ENCODE peak calls at places on chromosome 1, in four cellular contexts. O is A549, L is WTC11, I is K562. R is an unnamed sample.

GRCh38 chr1:183355797-183356196 is 62.4 kb downstream of the NMNAT2 start:
- DNase-seq in I (no peak), O (no peak), L (no peak), R (no peak)

GRCh38 chr1:6508154-6508875 is 16.8 kb upstream of the PLEKHG5 start:
- DNase-seq in I (no peak), O (no peak), L (no peak), R (no peak)

GRCh38 chr1:167548059-167548932 is 5.3 kb downstream of the CREG1 start:
- DNase-seq in O (peak; percentile 15), I (peak; percentile 87), L (no peak), R (no peak)

GRCh38 chr1:185939142-185939541 is 205.0 kb downstream of the HMCN1 start:
- DNase-seq in O (no peak), L (no peak), I (no peak), R (no peak)

GRCh38 chr1:10755977-10756521 is 40.4 kb downstream of the CASZ1 start:
- DNase-seq in O (no peak), L (no peak), I (peak; percentile 34), R (no peak)

GRCh38 chr1:50972766-50973165 is 2.7 kb downstream of the CDKN2C start:
- DNase-seq in I (no peak), O (no peak), L (no peak), R (no peak)

GRCh38 chr1:203682401-203683383 is 56.1 kb downstream of the ATP2B4 start:
- DNase-seq in I (peak; percentile 77), L (peak; percentile 33), O (no peak), R (peak; percentile 84)

GRCh38 chr1:36446261-36446660 is 4.0 kb downstream of the OSCP1 start:
- DNase-seq in L (peak; percentile 62), I (peak; percentile 83), O (no peak), R (peak; percentile 34)

GRCh38 chr1:95723346-95723745 is 489.3 kb downstream of the RWDD3 start:
- DNase-seq in L (no peak), I (no peak), O (no peak), R (no peak)

GRCh38 chr1:25519624-25520023 is 23.8 kb upstream of the LDLRAP1 start:
- DNase-seq in O (no peak), I (no peak), L (no peak), R (no peak)

GRCh38 chr1:56095924-56096655 is 483.3 kb downstream of the PLPP3 start:
- DNase-seq in L (no peak), I (no peak), O (no peak), R (no peak)

GRCh38 chr1:63557365-63557987 is 34.2 kb downstream of the EFCAB7 start:
- DNase-seq in O (no peak), I (peak; percentile 50), L (peak; percentile 52), R (peak; percentile 24)

GRCh38 chr1:173056355-173056754 is 5.6 kb upstream of the TNFSF18 start:
- DNase-seq in L (no peak), I (no peak), O (no peak), R (no peak)

GRCh38 chr1:173052681-173053196 is 2.0 kb upstream of the TNFSF18 start:
- DNase-seq in L (no peak), O (no peak), I (no peak), R (no peak)

GRCh38 chr1:173048629-173049326 is 2.0 kb downstream of the TNFSF18 start:
- DNase-seq in O (no peak), I (no peak), L (no peak), R (no peak)

GRCh38 chr1:173049327-173049639 is 1.5 kb downstream of the TNFSF18 start:
- DNase-seq in O (no peak), L (no peak), I (no peak), R (no peak)

DNA sequence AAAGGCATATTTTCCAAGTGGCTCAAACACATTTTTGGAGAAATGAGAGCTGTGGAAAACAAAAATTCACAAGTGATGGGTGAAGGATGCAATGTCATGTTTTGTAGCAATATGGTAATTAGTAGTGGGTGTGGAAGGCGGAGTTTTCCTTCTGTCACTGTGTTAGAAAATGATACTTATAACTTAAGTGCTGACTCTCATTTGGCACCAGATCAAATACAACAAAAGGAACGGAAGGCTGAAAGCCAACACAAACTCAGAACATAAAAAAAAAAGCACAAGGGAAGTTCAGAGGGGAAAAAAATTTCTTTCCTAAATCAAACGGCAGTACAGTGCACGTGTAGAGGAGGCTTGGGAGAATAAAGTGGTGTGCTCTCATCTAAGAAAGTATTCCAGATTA is at the start of gene TNFSF18:
- DNase-seq in L (no peak), I (no peak), O (no peak), R (no peak)
- TF ChIP-seq HMGXB4 in L (no peak), I (no peak), O (no peak), R (no peak)

GRCh38 chr1:9294910-9295636 is 2.4 kb downstream of the SPSB1 start:
- DNase-seq in L (no peak), I (no peak), O (no peak), R (no peak)
- TF ChIP-seq HMGXB4 in L (no peak), I (no peak), O (no peak), R (no peak)

DNA sequence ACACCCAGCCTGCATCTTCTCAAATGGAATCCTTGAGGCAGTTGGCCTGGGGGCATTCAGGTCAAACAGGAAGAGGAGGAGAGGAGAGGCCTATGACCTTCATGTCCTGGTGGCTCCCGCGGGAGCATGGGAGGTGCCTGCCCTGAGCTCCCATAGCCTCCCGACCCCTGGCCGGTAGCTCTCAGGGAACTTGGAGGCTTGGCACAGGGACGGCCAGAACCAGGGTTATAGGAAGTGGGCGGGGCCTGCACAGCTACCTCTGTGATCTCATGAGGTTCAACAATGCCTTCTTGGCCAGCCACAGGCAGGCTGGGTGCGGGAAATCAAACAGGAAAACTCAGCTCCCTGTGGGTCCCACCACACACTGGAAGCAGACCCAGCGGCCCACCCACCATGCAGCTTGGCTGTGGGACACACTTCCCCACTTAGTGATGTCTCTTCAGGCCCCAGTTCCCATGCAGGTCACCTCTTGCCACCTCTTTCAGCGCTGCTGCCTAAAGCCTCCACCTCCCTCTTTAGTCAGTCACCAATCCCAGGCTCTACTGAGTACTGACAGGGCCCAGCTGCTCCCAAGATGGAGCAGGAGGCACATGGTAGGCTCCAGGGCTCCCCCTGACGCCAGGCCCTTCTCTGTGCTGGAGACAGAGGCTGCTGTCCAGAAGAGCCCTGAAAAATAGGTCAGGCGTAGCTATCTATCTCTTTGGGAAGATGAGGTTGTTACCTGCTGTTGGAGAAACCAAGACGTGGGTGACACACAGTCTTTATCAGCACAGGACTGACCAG is at the start of gene SLFNL1:
- DNase-seq in L (peak; percentile 54), O (no peak), I (peak; percentile 37), R (no peak)
- TF ChIP-seq HMGXB4 in L (no peak), O (no peak), I (no peak), R (no peak)

GRCh38 chr1:211928222-211928856 is 97.8 kb upstream of the LPGAT1 start:
- DNase-seq in O (no peak), I (peak; percentile 88), L (no peak), R (peak; percentile 18)

GRCh38 chr1:211924256-211924655 is 93.7 kb upstream of the LPGAT1 start:
- DNase-seq in O (no peak), I (no peak), L (no peak), R (no peak)

GRCh38 chr1:211923065-211923464 is 92.5 kb upstream of the LPGAT1 start:
- DNase-seq in I (no peak), O (no peak), L (no peak), R (no peak)

GRCh38 chr1:211921579-211922095 is 91.1 kb upstream of the LPGAT1 start:
- DNase-seq in L (no peak), I (no peak), O (no peak), R (no peak)

GRCh38 chr1:211925016-211925415 is 94.5 kb upstream of the LPGAT1 start:
- DNase-seq in L (peak; percentile 40), I (peak; percentile 43), O (no peak), R (no peak)
- TF ChIP-seq HMGXB4 in L (no peak), I (no peak), O (no peak), R (no peak)

DNA sequence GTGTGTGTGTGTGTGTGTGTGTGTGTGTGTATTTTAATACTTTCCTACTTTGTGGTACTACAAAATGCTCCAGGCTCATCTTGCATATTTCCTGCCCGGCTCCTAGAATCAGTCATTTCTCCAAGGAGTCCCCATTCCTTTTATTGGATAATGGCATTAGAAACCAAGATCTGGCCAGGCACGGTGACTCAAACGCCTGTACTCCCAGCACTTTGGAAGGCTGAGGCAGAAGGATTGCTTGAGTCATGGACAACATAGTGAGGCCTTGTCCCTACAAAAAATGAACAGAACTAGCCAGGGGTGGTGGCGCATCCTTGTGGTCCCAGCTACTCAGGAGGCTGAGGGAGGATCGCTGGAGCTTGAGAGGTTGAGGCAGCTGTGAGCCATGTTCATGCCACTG is 20.3 kb downstream of the EPB41 start:
- DNase-seq in I (no peak), O (no peak), L (no peak), R (no peak)
- TF ChIP-seq HMGXB4 in I (no peak), O (no peak), L (no peak), R (no peak)

R was measured in HepG2.